ENCODE peak calls at places on chromosome 11, in five cellular contexts. One of them, this sample, is unnamed.
A peak's percentile ranks its signal among the peaks of the same experiment; 100 is the strongest.

GRCh38 chr11:126502159-126502558 is 146.7 kb downstream of the ST3GAL4 start:
- DNase-seq in NT2/D1: no peak
- DNase-seq in HepG2: no peak
- DNase-seq in H1: no peak
- DNase-seq in GM12878: no peak
- DNase-seq in this sample: no peak

GRCh38 chr11:63999349-64000025 is 13.2 kb downstream of the OTUB1 start:
- DNase-seq in NT2/D1: peak; percentile 61
- DNase-seq in HepG2: no peak
- DNase-seq in H1: peak; percentile 87
- DNase-seq in GM12878: no peak
- DNase-seq in this sample: no peak

GRCh38 chr11:128967578-128967977 is 24.9 kb upstream of the TP53AIP1 start:
- DNase-seq in NT2/D1: no peak
- DNase-seq in HepG2: no peak
- DNase-seq in H1: no peak
- DNase-seq in GM12878: no peak
- DNase-seq in this sample: no peak

GRCh38 chr11:74318241-74318932 is 6.9 kb upstream of the P4HA3 start:
- DNase-seq in NT2/D1: no peak
- DNase-seq in HepG2: no peak
- DNase-seq in H1: no peak
- DNase-seq in GM12878: no peak
- DNase-seq in this sample: no peak

GRCh38 chr11:16750417-16750816 is 12.0 kb downstream of the C11orf58 start:
- DNase-seq in NT2/D1: no peak
- DNase-seq in HepG2: no peak
- DNase-seq in H1: no peak
- DNase-seq in GM12878: no peak
- DNase-seq in this sample: no peak

GRCh38 chr11:11450744-11451362 is 97.8 kb upstream of the CSNK2A3 start:
- DNase-seq in NT2/D1: no peak
- DNase-seq in HepG2: no peak
- DNase-seq in H1: no peak
- DNase-seq in GM12878: no peak
- DNase-seq in this sample: no peak

GRCh38 chr11:109772846-109773400 is 320.3 kb upstream of the ZC3H12C start:
- DNase-seq in NT2/D1: no peak
- DNase-seq in HepG2: no peak
- DNase-seq in H1: no peak
- DNase-seq in GM12878: no peak
- DNase-seq in this sample: no peak

GRCh38 chr11:33471541-33471940 is 214.4 kb downstream of the HIPK3 start:
- DNase-seq in NT2/D1: no peak
- DNase-seq in HepG2: no peak
- DNase-seq in H1: no peak
- DNase-seq in GM12878: no peak
- DNase-seq in this sample: no peak

GRCh38 chr11:58919980-58920379 is 19.3 kb upstream of the GLYATL1 start:
- DNase-seq in NT2/D1: no peak
- DNase-seq in HepG2: no peak
- DNase-seq in H1: no peak
- DNase-seq in GM12878: no peak
- DNase-seq in this sample: no peak

GRCh38 chr11:108693852-108694251 is 29.0 kb downstream of the DDX10 start:
- DNase-seq in NT2/D1: no peak
- DNase-seq in HepG2: no peak
- DNase-seq in H1: no peak
- DNase-seq in GM12878: no peak
- DNase-seq in this sample: no peak

GRCh38 chr11:2742611-2743426 is 43.0 kb upstream of the KCNQ1OT1 start:
- DNase-seq in NT2/D1: no peak
- DNase-seq in HepG2: no peak
- DNase-seq in H1: no peak
- DNase-seq in GM12878: no peak
- DNase-seq in this sample: no peak

GRCh38 chr11:8016396-8016949 is 29.3 kb downstream of the EIF3F start:
- DNase-seq in NT2/D1: peak; percentile 81
- DNase-seq in HepG2: no peak
- DNase-seq in H1: peak; percentile 50
- DNase-seq in GM12878: no peak
- DNase-seq in this sample: no peak

GRCh38 chr11:1333091-1333772 is 23.8 kb upstream of the TOLLIP start:
- DNase-seq in NT2/D1: no peak
- DNase-seq in HepG2: peak; percentile 60
- DNase-seq in H1: no peak
- DNase-seq in GM12878: no peak
- DNase-seq in this sample: no peak

GRCh38 chr11:119644502-119644901 is 84.5 kb downstream of the NECTIN1 start:
- DNase-seq in NT2/D1: no peak
- DNase-seq in HepG2: no peak
- DNase-seq in H1: no peak
- DNase-seq in GM12878: no peak
- DNase-seq in this sample: no peak

GRCh38 chr11:13168281-13168680 is 109.3 kb upstream of the BMAL1 start:
- DNase-seq in NT2/D1: no peak
- DNase-seq in HepG2: no peak
- DNase-seq in H1: no peak
- DNase-seq in GM12878: no peak
- DNase-seq in this sample: no peak

GRCh38 chr11:83035070-83035854 is 36.4 kb downstream of the RAB30 start:
- DNase-seq in NT2/D1: no peak
- DNase-seq in HepG2: no peak
- DNase-seq in H1: no peak
- DNase-seq in GM12878: no peak
- DNase-seq in this sample: no peak

GRCh38 chr11:9753031-9753430 is 89.2 kb downstream of the SWAP70 start:
- DNase-seq in NT2/D1: no peak
- DNase-seq in HepG2: peak; percentile 32
- DNase-seq in H1: no peak
- DNase-seq in GM12878: no peak
- DNase-seq in this sample: no peak

GRCh38 chr11:133713406-133713805 is 131.9 kb downstream of the SPATA19 start:
- DNase-seq in NT2/D1: no peak
- DNase-seq in HepG2: no peak
- DNase-seq in H1: no peak
- DNase-seq in GM12878: no peak
- DNase-seq in this sample: no peak

GRCh38 chr11:63251312-63251711 is 7.9 kb upstream of the SLC22A25 start:
- DNase-seq in NT2/D1: no peak
- DNase-seq in HepG2: peak; percentile 80
- DNase-seq in H1: no peak
- DNase-seq in GM12878: no peak
- DNase-seq in this sample: no peak

GRCh38 chr11:85531498-85531897 is 95.6 kb downstream of the DLG2 start:
- DNase-seq in NT2/D1: no peak
- DNase-seq in HepG2: no peak
- DNase-seq in H1: no peak
- DNase-seq in GM12878: no peak
- DNase-seq in this sample: no peak

GRCh38 chr11:85530596-85530995 is 96.5 kb downstream of the DLG2 start:
- DNase-seq in NT2/D1: no peak
- DNase-seq in HepG2: no peak
- DNase-seq in H1: no peak
- DNase-seq in GM12878: no peak
- DNase-seq in this sample: no peak

GRCh38 chr11:85536438-85536837 is 90.7 kb downstream of the DLG2 start:
- DNase-seq in NT2/D1: no peak
- DNase-seq in HepG2: no peak
- DNase-seq in H1: no peak
- DNase-seq in GM12878: no peak
- DNase-seq in this sample: no peak

GRCh38 chr11:85539029-85539689 is 88.0 kb downstream of the DLG2 start:
- DNase-seq in NT2/D1: no peak
- DNase-seq in HepG2: no peak
- DNase-seq in H1: no peak
- DNase-seq in GM12878: no peak
- DNase-seq in this sample: no peak

DNA sequence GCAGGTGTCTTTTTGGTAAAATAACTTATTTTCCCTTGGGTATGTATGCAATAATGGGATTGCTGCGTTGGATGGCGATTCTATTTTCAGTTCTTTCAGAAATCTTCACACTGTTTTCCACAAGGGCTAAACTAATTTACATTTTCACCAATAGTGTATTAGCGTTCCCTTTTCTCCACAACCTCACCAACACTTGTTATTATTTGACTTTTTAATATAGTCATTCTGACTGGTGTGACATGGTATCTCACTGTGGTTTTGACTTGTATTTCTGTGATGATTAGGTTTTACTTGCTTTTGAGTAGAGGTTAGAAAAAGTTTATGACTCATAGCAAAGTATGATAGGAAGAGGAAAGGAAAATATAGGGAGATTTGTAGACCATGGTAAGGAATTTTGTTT is 92.3 kb downstream of the DLG2 start:
- DNase-seq in NT2/D1: no peak
- DNase-seq in HepG2: no peak
- DNase-seq in H1: no peak
- DNase-seq in GM12878: no peak
- DNase-seq in this sample: no peak
- TF ChIP-seq SUZ12 in NT2/D1: no peak
- TF ChIP-seq SUZ12 in HepG2: no peak
- TF ChIP-seq SUZ12 in H1: no peak
- TF ChIP-seq SUZ12 in GM12878: no peak
- TF ChIP-seq SUZ12 in this sample: no peak

GRCh38 chr11:88307749-88308425 is 29.6 kb downstream of the CTSC start:
- DNase-seq in NT2/D1: peak; percentile 83
- DNase-seq in HepG2: no peak
- DNase-seq in H1: no peak
- DNase-seq in GM12878: peak; percentile 81
- DNase-seq in this sample: no peak
- TF ChIP-seq SUZ12 in NT2/D1: no peak
- TF ChIP-seq SUZ12 in HepG2: no peak
- TF ChIP-seq SUZ12 in H1: no peak
- TF ChIP-seq SUZ12 in GM12878: no peak
- TF ChIP-seq SUZ12 in this sample: no peak

DNA sequence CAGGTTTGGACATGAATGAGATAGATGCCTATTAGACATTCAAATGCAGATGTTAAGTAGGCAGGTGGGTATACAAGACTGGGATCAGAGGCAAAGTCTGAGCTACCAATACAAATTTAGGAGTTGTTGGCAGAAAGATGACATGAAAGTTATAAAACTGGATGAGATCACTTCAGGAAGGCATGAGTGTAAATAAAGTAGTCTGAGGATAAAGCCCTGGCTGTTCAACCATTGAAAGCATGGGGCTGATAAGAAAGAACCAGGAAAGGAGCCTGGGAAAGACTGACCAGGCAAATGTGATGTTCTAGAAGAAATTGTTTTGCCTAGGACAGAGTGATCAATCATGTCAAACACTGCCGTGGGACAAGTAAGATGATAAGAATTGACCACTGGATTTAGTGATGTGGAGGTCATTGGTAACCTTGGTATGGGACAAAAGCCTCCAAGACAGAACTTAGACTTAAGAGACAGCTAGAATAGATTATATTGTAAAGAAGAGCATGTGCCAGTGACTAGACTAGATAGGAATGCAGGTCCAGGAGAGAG is 98.5 kb downstream of the EHF start:
- DNase-seq in NT2/D1: no peak
- DNase-seq in HepG2: no peak
- DNase-seq in H1: no peak
- DNase-seq in GM12878: no peak
- DNase-seq in this sample: no peak
- TF ChIP-seq SUZ12 in NT2/D1: no peak
- TF ChIP-seq SUZ12 in HepG2: no peak
- TF ChIP-seq SUZ12 in H1: no peak
- TF ChIP-seq SUZ12 in GM12878: no peak
- TF ChIP-seq SUZ12 in this sample: no peak

GRCh38 chr11:70646272-70647049 is 248.1 kb downstream of the CTTN start:
- DNase-seq in NT2/D1: no peak
- DNase-seq in HepG2: no peak
- DNase-seq in H1: no peak
- DNase-seq in GM12878: no peak
- DNase-seq in this sample: no peak
- TF ChIP-seq SUZ12 in NT2/D1: no peak
- TF ChIP-seq SUZ12 in HepG2: no peak
- TF ChIP-seq SUZ12 in H1: no peak
- TF ChIP-seq SUZ12 in GM12878: no peak
- TF ChIP-seq SUZ12 in this sample: no peak

GRCh38 chr11:99739464-99740089 is 718.8 kb downstream of the CNTN5 start:
- DNase-seq in NT2/D1: peak; percentile 46
- DNase-seq in HepG2: peak; percentile 17
- DNase-seq in H1: no peak
- DNase-seq in GM12878: no peak
- DNase-seq in this sample: peak; percentile 23
- TF ChIP-seq SUZ12 in NT2/D1: no peak
- TF ChIP-seq SUZ12 in HepG2: no peak
- TF ChIP-seq SUZ12 in H1: no peak
- TF ChIP-seq SUZ12 in GM12878: no peak
- TF ChIP-seq SUZ12 in this sample: no peak

DNA sequence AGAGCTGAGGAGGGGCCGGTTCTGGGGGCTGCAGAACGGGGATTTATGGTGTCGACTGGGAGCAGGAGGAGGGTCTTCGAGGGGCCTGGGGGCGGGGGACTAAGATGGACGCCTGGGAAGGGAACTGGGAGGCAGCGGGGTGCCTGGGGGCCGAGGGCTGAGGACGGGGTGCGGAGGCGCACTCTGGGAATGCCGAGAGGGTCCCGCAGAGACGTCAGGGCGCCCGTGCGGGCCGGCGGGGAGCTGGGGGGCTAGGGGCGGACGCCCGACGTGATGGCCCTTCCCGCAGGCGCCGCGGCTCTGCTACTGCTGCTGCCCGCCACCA is 516 bp downstream of the TM7SF2 start:
- DNase-seq in NT2/D1: no peak
- DNase-seq in HepG2: no peak
- DNase-seq in H1: peak; percentile 76
- DNase-seq in GM12878: no peak
- DNase-seq in this sample: no peak
- TF ChIP-seq SUZ12 in NT2/D1: no peak
- TF ChIP-seq SUZ12 in HepG2: no peak
- TF ChIP-seq SUZ12 in H1: no peak
- TF ChIP-seq SUZ12 in GM12878: no peak
- TF ChIP-seq SUZ12 in this sample: no peak